ENCODE peak calls at places on chromosome 10, in six cellular contexts. R, W, S, O, K and T are unnamed samples.

GRCh38 chr10:86244296-86244695 is 122.3 kb downstream of the GRID1 start:
- DNase-seq in R (no peak), W (no peak), S (no peak), O (no peak), K (no peak), T (no peak)

GRCh38 chr10:87817291-87817872 is 644 bp downstream of the ATAD1 start:
- DNase-seq in R (no peak), W (no peak), S (no peak), O (no peak), K (no peak), T (no peak)

GRCh38 chr10:110900983-110901382 is 18.0 kb downstream of the BBIP1 start:
- DNase-seq in R (no peak), W (no peak), S (no peak), O (no peak), K (no peak), T (no peak)

GRCh38 chr10:12690525-12691139 is 310.9 kb downstream of the CCDC3 start:
- DNase-seq in R (no peak), W (no peak), S (no peak), O (no peak), K (no peak), T (no peak)

GRCh38 chr10:70378122-70378521 is 4.3 kb downstream of the LRRC20 start:
- DNase-seq in R (no peak), W (no peak), S (peak; percentile 85), O (no peak), K (peak; percentile 88), T (no peak)

GRCh38 chr10:74049995-74050394 is 52.1 kb downstream of the VCL start:
- DNase-seq in R (peak; percentile 30), W (no peak), S (no peak), O (no peak), K (no peak), T (no peak)

GRCh38 chr10:76291175-76291574 is 859.8 kb downstream of the LRMDA start:
- DNase-seq in R (no peak), W (no peak), S (peak; percentile 11), O (no peak), K (no peak), T (no peak)

GRCh38 chr10:69749180-69750010 is 52.3 kb upstream of the COL13A1 start:
- DNase-seq in R (no peak), W (no peak), S (no peak), O (no peak), K (no peak), T (no peak)

GRCh38 chr10:5748394-5748803 is 63.8 kb downstream of the TASOR2 start:
- DNase-seq in R (no peak), W (no peak), S (no peak), O (no peak), K (no peak), T (no peak)

GRCh38 chr10:128150045-128150493 is 23.8 kb upstream of the MKI67 start:
- DNase-seq in R (peak; percentile 93), W (peak; percentile 78), S (no peak), O (peak; percentile 92), K (peak; percentile 53), T (no peak)

GRCh38 chr10:127298396-127298795 is 102.0 kb upstream of the INSYN2A start:
- DNase-seq in R (no peak), W (no peak), S (no peak), O (no peak), K (no peak), T (no peak)

GRCh38 chr10:93115661-93116383 is 42.1 kb downstream of the CYP26A1 start:
- DNase-seq in R (peak; percentile 95), W (peak; percentile 86), S (peak; percentile 4), O (peak; percentile 94), K (peak; percentile 74), T (no peak)
- H3K9ac ChIP-seq in R (no peak overlapping the region), W (no peak overlapping the region), S (no peak overlapping the region), O (no peak overlapping the region), K (no peak overlapping the region), T (no peak overlapping the region)

GRCh38 chr10:30704016-30704600 is 74.6 kb upstream of the LYZL2 start:
- DNase-seq in R (no peak), W (no peak), S (no peak), O (no peak), K (no peak), T (no peak)
- H3K9ac ChIP-seq in R (no peak overlapping the region), W (peak overlapping the region; percentile 24), S (no peak overlapping the region), O (no peak overlapping the region), K (no peak overlapping the region), T (no peak overlapping the region)

GRCh38 chr10:103232772-103233488 is 12.8 kb upstream of the RPEL1 start:
- DNase-seq in R (no peak), W (no peak), S (no peak), O (no peak), K (peak; percentile 59), T (no peak)

GRCh38 chr10:103241262-103242011 is 4.2 kb upstream of the RPEL1 start:
- DNase-seq in R (peak; percentile 73), W (peak; percentile 94), S (no peak), O (no peak), K (peak; percentile 86), T (no peak)

GRCh38 chr10:103235775-103236174 is 9.9 kb upstream of the RPEL1 start:
- DNase-seq in R (no peak), W (no peak), S (no peak), O (no peak), K (no peak), T (no peak)

GRCh38 chr10:103238506-103239252 is 7.0 kb upstream of the RPEL1 start:
- DNase-seq in R (peak; percentile 84), W (peak; percentile 82), S (no peak), O (no peak), K (peak; percentile 84), T (no peak)
- H3K9ac ChIP-seq in R (no peak overlapping the region), W (no peak overlapping the region), S (no peak overlapping the region), O (no peak overlapping the region), K (peak overlapping the region; percentile 54), T (no peak overlapping the region)

GRCh38 chr10:21529236-21529910 is 3.9 kb upstream of the SKIDA1 start:
- DNase-seq in R (no peak), W (no peak), S (no peak), O (no peak), K (no peak), T (no peak)

GRCh38 chr10:21526952-21527633 is 1.6 kb upstream of the SKIDA1 start:
- DNase-seq in R (peak; percentile 90), W (peak; percentile 64), S (no peak), O (peak; percentile 83), K (no peak), T (no peak)

GRCh38 chr10:21530168-21530567 is 3.9 kb upstream of the MLLT10 start:
- DNase-seq in R (no peak), W (no peak), S (no peak), O (no peak), K (no peak), T (no peak)

GRCh38 chr10:21527634-21528451 is 2.4 kb upstream of the SKIDA1 start:
- DNase-seq in R (peak; percentile 25), W (no peak), S (no peak), O (no peak), K (no peak), T (no peak)

DNA sequence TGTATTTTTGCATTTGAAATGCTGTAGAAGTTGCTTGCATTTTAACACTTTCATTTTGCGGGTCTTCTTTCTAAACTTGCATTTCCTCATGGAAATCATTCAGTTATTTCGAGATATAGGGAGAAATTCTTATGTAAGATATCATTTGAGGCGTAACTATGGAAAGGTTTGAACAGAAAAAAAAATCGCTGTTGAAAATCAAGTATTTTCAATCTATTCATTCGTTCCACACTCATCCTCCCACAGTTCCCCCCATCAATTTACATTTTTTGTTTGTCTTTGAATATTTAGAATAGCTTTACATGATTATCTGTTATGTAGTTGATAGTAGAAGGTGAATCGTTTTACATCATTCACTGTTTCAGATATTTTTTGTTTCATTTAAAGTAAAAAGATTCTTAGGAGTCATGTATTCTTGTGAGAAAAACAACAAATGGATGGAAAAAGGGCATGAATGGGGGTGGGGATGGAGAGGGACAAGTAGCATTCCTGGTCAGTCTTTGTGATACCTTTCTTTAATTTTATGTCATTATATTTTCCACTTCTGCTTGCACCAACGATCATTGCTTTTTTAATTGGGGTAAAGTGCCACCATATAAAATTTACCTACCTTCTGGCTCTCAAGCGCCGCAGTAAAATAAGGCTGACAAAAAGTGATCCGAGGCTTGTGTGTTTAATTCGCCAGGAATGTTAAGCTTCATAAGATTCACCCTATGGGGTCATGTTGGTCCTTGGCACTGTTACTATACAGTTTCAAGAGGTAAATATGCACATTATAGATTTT is 3.2 kb upstream of the SKIDA1 start:
- DNase-seq in R (peak; percentile 48), W (no peak), S (no peak), O (no peak), K (no peak), T (no peak)
- H3K9ac ChIP-seq in R (peak overlapping the region; percentile 95), W (no peak overlapping the region), S (peak overlapping the region; percentile 83), O (no peak overlapping the region), K (peak overlapping the region; percentile 86), T (peak overlapping the region; percentile 95)

GRCh38 chr10:99234739-99235468 is 748 bp downstream of the HPSE2 start:
- DNase-seq in R (peak; percentile 44), W (no peak), S (no peak), O (no peak), K (no peak), T (no peak)

GRCh38 chr10:99235872-99236626 is 397 bp upstream of the HPSE2 start:
- DNase-seq in R (peak; percentile 83), W (peak; percentile 18), S (no peak), O (peak; percentile 78), K (no peak), T (no peak)

GRCh38 chr10:99235469-99235871 is at the start of gene HPSE2:
- DNase-seq in R (peak; percentile 71), W (no peak), S (no peak), O (peak; percentile 60), K (no peak), T (no peak)

GRCh38 chr10:99234067-99234738 is 1.4 kb downstream of the HPSE2 start:
- DNase-seq in R (peak; percentile 84), W (peak; percentile 54), S (no peak), O (peak; percentile 72), K (no peak), T (no peak)

DNA sequence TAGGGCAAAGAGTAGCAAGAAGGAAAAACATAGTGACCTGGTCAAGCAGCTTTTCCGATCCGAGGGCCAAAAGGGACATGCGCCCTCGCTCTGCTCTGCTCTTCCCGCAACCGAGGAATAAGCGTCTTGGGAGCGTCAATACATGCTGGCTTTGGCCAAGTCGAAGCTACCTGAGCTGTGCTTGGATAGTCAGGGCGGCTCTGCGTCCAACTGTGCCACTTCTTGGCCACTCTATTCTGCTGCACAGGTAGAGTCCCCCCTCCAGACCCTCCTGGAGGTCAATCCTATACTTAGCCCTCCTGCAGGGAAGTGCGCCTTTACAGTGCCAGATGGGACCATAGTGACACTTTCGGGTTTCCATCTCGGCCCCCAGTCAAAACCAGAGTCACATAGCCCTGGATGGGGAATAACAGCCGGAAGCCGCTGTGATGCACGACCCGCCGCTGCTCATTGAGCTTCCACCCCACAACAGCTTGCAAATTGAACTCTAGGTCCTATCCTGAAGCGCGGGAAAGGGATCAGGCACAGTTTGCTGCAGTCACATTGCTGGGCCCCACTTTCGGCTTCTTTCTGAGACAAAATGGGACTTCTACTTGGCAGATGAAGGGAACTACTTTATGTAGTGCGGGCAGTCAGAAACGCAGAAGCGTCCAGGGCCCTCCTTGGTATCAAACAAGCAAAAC is 1.1 kb upstream of the HPSE2 start:
- DNase-seq in R (peak; percentile 75), W (no peak), S (no peak), O (no peak), K (no peak), T (no peak)
- H3K9ac ChIP-seq in R (no peak overlapping the region), W (peak overlapping the region; percentile 12), S (no peak overlapping the region), O (no peak overlapping the region), K (no peak overlapping the region), T (no peak overlapping the region)